ENCODE peak calls at places on chromosomes 3 and 15, in nine cellular contexts. U, H, Q, X, T, I, K, A and W are unnamed samples.

GRCh38 chr3:13470894-13471574 is 9.1 kb upstream of the HDAC11 start:
- DNase-seq in U (no peak), H (no peak), Q (peak; percentile 45), X (no peak), T (no peak), I (no peak), K (no peak), A (no peak), W (no peak)

GRCh38 chr3:8822141-8822540 is 52.7 kb upstream of the OXTR start:
- DNase-seq in U (no peak), H (no peak), Q (no peak), X (no peak), T (no peak), I (no peak), K (no peak), A (no peak), W (no peak)

GRCh38 chr3:169266351-169266750 is 397.2 kb downstream of the MECOM start:
- DNase-seq in U (no peak), H (no peak), Q (no peak), X (no peak), T (no peak), I (no peak), K (no peak), A (no peak), W (no peak)

GRCh38 chr3:6266135-6266534 is 594.8 kb upstream of the GRM7 start:
- DNase-seq in U (no peak), H (no peak), Q (no peak), X (no peak), T (no peak), I (no peak), K (no peak), A (no peak), W (no peak)

GRCh38 chr15:90004671-90005070 is 3.5 kb downstream of the ZNF710 start:
- DNase-seq in U (peak; percentile 38), H (no peak), Q (peak; percentile 46), X (peak; percentile 68), T (no peak), I (no peak), K (no peak), A (no peak), W (peak; percentile 25)

GRCh38 chr3:87298111-87298718 is 21.8 kb upstream of the POU1F1 start:
- DNase-seq in U (no peak), H (no peak), Q (no peak), X (no peak), T (no peak), I (no peak), K (no peak), A (no peak), W (no peak)

GRCh38 chr15:62757535-62757934 is 285.0 kb upstream of the TPM1 start:
- DNase-seq in U (no peak), H (no peak), Q (no peak), X (no peak), T (no peak), I (no peak), K (no peak), A (no peak), W (no peak)

GRCh38 chr15:31811641-31812040 is 218.7 kb upstream of the CHRNA7 start:
- DNase-seq in U (no peak), H (no peak), Q (no peak), X (no peak), T (no peak), I (no peak), K (no peak), A (no peak), W (no peak)

GRCh38 chr15:95326689-95327525 is 1003.6 kb upstream of the NR2F2 start:
- DNase-seq in U (peak; percentile 56), H (no peak), Q (no peak), X (no peak), T (no peak), I (no peak), K (peak; percentile 78), A (no peak), W (peak; percentile 14)

GRCh38 chr3:10935846-10936631 is 56.5 kb upstream of the SLC6A1 start:
- DNase-seq in U (no peak), H (no peak), Q (no peak), X (no peak), T (no peak), I (no peak), K (no peak), A (no peak), W (no peak)

GRCh38 chr3:59817511-59817910 is 767.7 kb upstream of the CFAP20DC start:
- DNase-seq in U (no peak), H (no peak), Q (no peak), X (no peak), T (no peak), I (no peak), K (no peak), A (no peak), W (no peak)

GRCh38 chr3:149258714-149259113 is 37.1 kb upstream of the CP start:
- DNase-seq in U (no peak), H (no peak), Q (no peak), X (no peak), T (no peak), I (no peak), K (no peak), A (no peak), W (no peak)

GRCh38 chr3:52568066-52568465 is 31.7 kb downstream of the UQCC5 start:
- DNase-seq in U (no peak), H (no peak), Q (no peak), X (no peak), T (no peak), I (no peak), K (no peak), A (no peak), W (no peak)

DNA sequence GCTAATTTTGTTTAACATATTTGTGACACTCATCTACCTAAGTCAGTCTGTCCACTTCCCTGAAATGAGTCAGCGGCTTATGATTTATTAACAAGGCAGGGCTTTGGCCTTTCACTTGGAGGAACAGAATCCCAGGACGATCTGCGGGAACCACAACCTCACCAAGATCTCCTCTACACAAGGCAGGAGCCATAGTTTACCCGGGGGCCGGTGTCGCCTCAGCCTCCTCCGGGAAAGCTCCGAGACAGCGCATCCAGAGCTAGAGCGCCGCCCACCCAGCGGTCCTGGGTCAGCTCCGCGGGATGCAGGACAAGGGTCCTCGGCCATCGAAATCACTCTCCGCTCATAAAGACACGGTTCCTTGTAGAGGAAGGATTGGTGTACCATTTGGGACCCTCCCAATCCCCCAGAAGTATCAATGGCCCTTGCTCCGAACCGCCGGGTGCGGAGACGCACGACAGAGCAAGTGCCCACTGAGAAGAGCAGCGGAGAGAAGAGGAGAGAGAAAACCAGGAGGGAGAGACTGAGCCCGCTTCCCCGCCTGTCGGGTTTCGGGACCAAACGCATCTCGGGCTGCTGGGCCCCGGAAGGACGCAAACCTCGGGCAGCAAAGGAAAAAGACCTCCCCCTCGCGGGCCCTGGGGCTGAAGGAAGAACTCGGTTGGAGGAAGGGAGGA is 13.1 kb upstream of the ALCAM start:
- DNase-seq in U (no peak), H (no peak), Q (no peak), X (peak; percentile 33), T (no peak), I (no peak), K (no peak), A (no peak), W (peak; percentile 6)
- H3K4me3 ChIP-seq in U (peak overlapping the region; percentile 11), H (peak overlapping the region; percentile 16), Q (peak overlapping the region; percentile 5), X (no peak overlapping the region), T (peak overlapping the region; percentile 33), I (peak overlapping the region; percentile 15), K (no peak overlapping the region), A (peak overlapping the region; percentile 42), W (no peak overlapping the region)

GRCh38 chr3:27360113-27361078 is 8.8 kb downstream of the NEK10 start:
- DNase-seq in U (no peak), H (no peak), Q (peak; percentile 30), X (peak; percentile 44), T (no peak), I (peak; percentile 28), K (no peak), A (no peak), W (no peak)
- TF ChIP-seq POLR2A in U (no peak), H (no peak), Q (no peak), X (no peak), T (no peak), I (no peak), K (no peak), A (no peak), W (no peak)

GRCh38 chr15:80247320-80247719 is 4.7 kb downstream of the CTXND1 start:
- DNase-seq in U (no peak), H (no peak), Q (no peak), X (no peak), T (no peak), I (no peak), K (no peak), A (no peak), W (no peak)
- TF ChIP-seq CTCF in U (no peak), H (no peak), Q (no peak), X (no peak), T (no peak), I (no peak), K (no peak), A (no peak), W (no peak)

DNA sequence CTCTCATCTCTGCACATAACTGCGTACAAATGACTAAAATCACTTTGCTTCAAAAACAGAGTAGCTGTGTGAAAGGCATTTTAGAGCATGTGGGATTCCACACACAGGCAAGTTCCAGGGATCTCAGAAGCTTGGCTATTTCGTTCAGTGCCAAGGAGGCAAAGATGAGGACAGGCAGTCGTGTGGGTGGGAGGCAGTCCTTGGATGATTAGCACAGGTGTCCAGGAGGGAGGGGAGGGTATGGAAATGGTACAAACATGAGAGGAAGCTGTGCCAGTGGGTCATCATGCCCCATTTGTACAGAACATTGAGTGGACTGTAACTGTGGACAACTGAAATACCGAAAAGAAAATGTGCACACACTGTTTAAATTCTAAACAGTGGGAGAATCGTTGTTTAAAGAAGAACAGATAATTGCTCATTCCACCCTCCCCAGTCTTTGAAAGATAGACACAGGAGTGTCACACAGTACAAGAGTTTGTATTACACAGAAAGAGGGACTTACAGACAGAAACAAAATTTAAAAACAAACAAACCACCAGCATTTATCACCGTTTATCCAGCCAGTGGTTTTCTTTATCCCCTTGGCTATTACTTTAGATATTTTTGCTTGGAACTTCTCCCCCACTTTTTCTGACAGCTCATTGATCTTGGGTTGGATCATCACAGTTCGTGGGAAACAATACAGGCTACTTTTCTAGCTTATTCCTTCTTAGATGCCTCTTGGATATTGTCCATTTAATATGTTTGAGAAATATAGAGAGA is 122.9 kb downstream of the GREM1 start:
- DNase-seq in U (no peak), H (no peak), Q (no peak), X (peak; percentile 9), T (no peak), I (no peak), K (no peak), A (no peak), W (no peak)
- H3K4me3 ChIP-seq in U (no peak overlapping the region), H (no peak overlapping the region), Q (no peak overlapping the region), X (no peak overlapping the region), T (no peak overlapping the region), I (no peak overlapping the region), K (no peak overlapping the region), A (no peak overlapping the region), W (no peak overlapping the region)